ENCODE peak calls at places on chromosomes 2 and 18, in eight cellular contexts. One of them, this sample, is unnamed.

GRCh38 chr18:12657849-12658829 is at the start of gene SPIRE1:
- DNase-seq in AG04450: no peak
- DNase-seq in fibroblast of pulmonary artery: peak; percentile 53
- DNase-seq in fibroblast of villous mesenchyme: peak; percentile 67
- DNase-seq in GM12864: no peak
- DNase-seq in mammary epithelial cell: peak; percentile 64
- DNase-seq in lower lobe of right lung: peak; percentile 86
- DNase-seq in AG09309: no peak
- DNase-seq in this sample: peak; percentile 55

GRCh38 chr2:133025004-133025403 is 355.0 kb upstream of the LYPD1 start:
- DNase-seq in GM12864: no peak
- DNase-seq in lower lobe of right lung: no peak
- DNase-seq in fibroblast of pulmonary artery: no peak
- DNase-seq in fibroblast of villous mesenchyme: no peak
- DNase-seq in mammary epithelial cell: no peak
- DNase-seq in AG09309: no peak
- DNase-seq in AG04450: no peak
- DNase-seq in this sample: no peak

GRCh38 chr2:128310094-128310716 is 8.5 kb downstream of the HS6ST1 start:
- DNase-seq in AG09309: no peak
- DNase-seq in lower lobe of right lung: peak; percentile 39
- DNase-seq in AG04450: no peak
- DNase-seq in GM12864: no peak
- DNase-seq in mammary epithelial cell: no peak
- DNase-seq in fibroblast of villous mesenchyme: no peak
- DNase-seq in fibroblast of pulmonary artery: no peak
- DNase-seq in this sample: no peak

GRCh38 chr18:62524443-62525200 is 1.8 kb downstream of the ZCCHC2 start:
- DNase-seq in lower lobe of right lung: peak; percentile 79
- DNase-seq in AG04450: no peak
- DNase-seq in fibroblast of pulmonary artery: peak; percentile 45
- DNase-seq in mammary epithelial cell: peak; percentile 70
- DNase-seq in AG09309: no peak
- DNase-seq in fibroblast of villous mesenchyme: peak; percentile 55
- DNase-seq in GM12864: no peak
- DNase-seq in this sample: peak; percentile 46

GRCh38 chr2:45778720-45779171 is 127.3 kb downstream of the PRKCE start:
- DNase-seq in AG04450: no peak
- DNase-seq in mammary epithelial cell: peak; percentile 41
- DNase-seq in GM12864: peak; percentile 39
- DNase-seq in fibroblast of villous mesenchyme: peak; percentile 83
- DNase-seq in AG09309: no peak
- DNase-seq in lower lobe of right lung: no peak
- DNase-seq in fibroblast of pulmonary artery: peak; percentile 79
- DNase-seq in this sample: peak; percentile 78

GRCh38 chr2:216372761-216373291 is 543 bp upstream of the MARCHF4 start:
- DNase-seq in fibroblast of villous mesenchyme: peak; percentile 62
- DNase-seq in lower lobe of right lung: no peak
- DNase-seq in AG04450: peak; percentile 61
- DNase-seq in GM12864: no peak
- DNase-seq in mammary epithelial cell: peak; percentile 63
- DNase-seq in fibroblast of pulmonary artery: peak; percentile 88
- DNase-seq in AG09309: no peak
- DNase-seq in this sample: peak; percentile 80

GRCh38 chr2:32250290-32250689 is 14.4 kb downstream of the NLRC4 start:
- DNase-seq in AG04450: no peak
- DNase-seq in AG09309: no peak
- DNase-seq in lower lobe of right lung: no peak
- DNase-seq in fibroblast of villous mesenchyme: no peak
- DNase-seq in mammary epithelial cell: no peak
- DNase-seq in GM12864: no peak
- DNase-seq in fibroblast of pulmonary artery: no peak
- DNase-seq in this sample: no peak

GRCh38 chr2:238336151-238336550 is 15.8 kb downstream of the TRAF3IP1 start:
- DNase-seq in fibroblast of villous mesenchyme: peak; percentile 68
- DNase-seq in AG09309: no peak
- DNase-seq in lower lobe of right lung: no peak
- DNase-seq in GM12864: no peak
- DNase-seq in fibroblast of pulmonary artery: no peak
- DNase-seq in mammary epithelial cell: no peak
- DNase-seq in AG04450: no peak
- DNase-seq in this sample: no peak

GRCh38 chr18:47870605-47871004 is 59.9 kb downstream of the SMAD2 start:
- DNase-seq in fibroblast of pulmonary artery: no peak
- DNase-seq in AG09309: no peak
- DNase-seq in mammary epithelial cell: peak; percentile 28
- DNase-seq in lower lobe of right lung: no peak
- DNase-seq in AG04450: no peak
- DNase-seq in GM12864: no peak
- DNase-seq in fibroblast of villous mesenchyme: no peak
- DNase-seq in this sample: peak; percentile 17

GRCh38 chr18:46148810-46149209 is 44.6 kb downstream of the HAUS1 start:
- DNase-seq in mammary epithelial cell: peak; percentile 42
- DNase-seq in AG09309: peak; percentile 11
- DNase-seq in fibroblast of pulmonary artery: peak; percentile 70
- DNase-seq in GM12864: no peak
- DNase-seq in lower lobe of right lung: no peak
- DNase-seq in fibroblast of villous mesenchyme: peak; percentile 68
- DNase-seq in AG04450: no peak
- DNase-seq in this sample: peak; percentile 64

GRCh38 chr18:74496508-74497307 is 545 bp downstream of the CNDP2 start:
- DNase-seq in AG04450: peak; percentile 8
- DNase-seq in GM12864: no peak
- DNase-seq in AG09309: no peak
- DNase-seq in fibroblast of villous mesenchyme: peak; percentile 57
- DNase-seq in fibroblast of pulmonary artery: peak; percentile 51
- DNase-seq in lower lobe of right lung: peak; percentile 84
- DNase-seq in mammary epithelial cell: no peak
- DNase-seq in this sample: peak; percentile 43

GRCh38 chr2:186780701-186781316 is 68.2 kb downstream of the ZSWIM2 start:
- DNase-seq in lower lobe of right lung: no peak
- DNase-seq in fibroblast of pulmonary artery: peak; percentile 54
- DNase-seq in GM12864: no peak
- DNase-seq in AG09309: no peak
- DNase-seq in mammary epithelial cell: peak; percentile 57
- DNase-seq in fibroblast of villous mesenchyme: peak; percentile 14
- DNase-seq in AG04450: no peak
- DNase-seq in this sample: peak; percentile 35

GRCh38 chr18:51195086-51195601 is 2.3 kb downstream of the MEX3C start:
- DNase-seq in AG09309: no peak
- DNase-seq in mammary epithelial cell: no peak
- DNase-seq in fibroblast of villous mesenchyme: peak; percentile 37
- DNase-seq in GM12864: no peak
- DNase-seq in AG04450: no peak
- DNase-seq in lower lobe of right lung: no peak
- DNase-seq in fibroblast of pulmonary artery: no peak
- DNase-seq in this sample: peak; percentile 33
- TF ChIP-seq CTCF in AG09309: no peak
- TF ChIP-seq CTCF in mammary epithelial cell: no peak
- TF ChIP-seq CTCF in fibroblast of villous mesenchyme: no peak
- TF ChIP-seq CTCF in GM12864: no peak
- TF ChIP-seq CTCF in AG04450: no peak
- TF ChIP-seq CTCF in lower lobe of right lung: no peak
- TF ChIP-seq CTCF in fibroblast of pulmonary artery: no peak
- TF ChIP-seq CTCF in this sample: no peak

GRCh38 chr2:119365436-119365835 is 1.2 kb downstream of the C2orf76 start:
- DNase-seq in mammary epithelial cell: no peak
- DNase-seq in AG04450: no peak
- DNase-seq in fibroblast of villous mesenchyme: no peak
- DNase-seq in AG09309: no peak
- DNase-seq in GM12864: no peak
- DNase-seq in lower lobe of right lung: no peak
- DNase-seq in fibroblast of pulmonary artery: no peak
- DNase-seq in this sample: no peak

GRCh38 chr2:119367472-119368099 is 809 bp downstream of the DBI start:
- DNase-seq in GM12864: no peak
- DNase-seq in lower lobe of right lung: peak; percentile 76
- DNase-seq in fibroblast of villous mesenchyme: peak; percentile 20
- DNase-seq in fibroblast of pulmonary artery: peak; percentile 11
- DNase-seq in AG04450: no peak
- DNase-seq in AG09309: no peak
- DNase-seq in mammary epithelial cell: peak; percentile 39
- DNase-seq in this sample: peak; percentile 11

GRCh38 chr2:119366649-119367471 is at the start of the genes C2orf76 and DBI:
- DNase-seq in mammary epithelial cell: peak; percentile 97
- DNase-seq in fibroblast of pulmonary artery: peak; percentile 95
- DNase-seq in GM12864: peak; percentile 92
- DNase-seq in AG09309: peak; percentile 67
- DNase-seq in fibroblast of villous mesenchyme: peak; percentile 95
- DNase-seq in AG04450: peak; percentile 81
- DNase-seq in lower lobe of right lung: peak; percentile 96
- DNase-seq in this sample: peak; percentile 93

GRCh38 chr2:119366161-119366648 is 429 bp downstream of the C2orf76 start:
- DNase-seq in fibroblast of villous mesenchyme: peak; percentile 47
- DNase-seq in GM12864: no peak
- DNase-seq in mammary epithelial cell: no peak
- DNase-seq in AG09309: no peak
- DNase-seq in fibroblast of pulmonary artery: peak; percentile 33
- DNase-seq in AG04450: no peak
- DNase-seq in lower lobe of right lung: no peak
- DNase-seq in this sample: peak; percentile 50

DNA sequence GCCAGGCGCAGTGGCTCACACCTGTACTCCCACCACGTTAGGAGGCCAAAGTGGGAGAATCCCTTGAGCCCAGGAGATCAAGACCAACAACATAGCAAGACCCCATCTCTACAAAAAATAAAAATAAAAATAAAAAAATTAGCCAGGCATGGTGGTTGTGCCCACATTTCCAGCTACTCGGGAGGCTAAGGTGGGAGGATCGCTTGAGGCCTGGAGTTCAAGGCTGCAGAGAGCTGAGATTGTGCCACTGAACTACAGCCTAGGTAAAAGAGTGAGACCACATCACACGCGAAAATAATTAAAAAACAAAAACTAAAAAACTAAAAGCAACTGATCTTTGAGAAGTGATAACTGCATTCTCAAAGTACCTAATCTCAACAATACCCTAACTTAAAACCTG is 1.8 kb downstream of the C2orf76 start:
- DNase-seq in fibroblast of pulmonary artery: no peak
- DNase-seq in lower lobe of right lung: no peak
- DNase-seq in mammary epithelial cell: no peak
- DNase-seq in AG09309: no peak
- DNase-seq in GM12864: no peak
- DNase-seq in AG04450: no peak
- DNase-seq in fibroblast of villous mesenchyme: no peak
- DNase-seq in this sample: no peak
- H3K4me3 ChIP-seq in fibroblast of pulmonary artery: no peak overlapping the region
- H3K4me3 ChIP-seq in lower lobe of right lung: no peak overlapping the region
- H3K4me3 ChIP-seq in mammary epithelial cell: no peak overlapping the region
- H3K4me3 ChIP-seq in AG09309: no peak overlapping the region
- H3K4me3 ChIP-seq in GM12864: peak overlapping the region; percentile 91
- H3K4me3 ChIP-seq in AG04450: no peak overlapping the region
- H3K4me3 ChIP-seq in fibroblast of villous mesenchyme: no peak overlapping the region
- H3K4me3 ChIP-seq in this sample: no peak overlapping the region

GRCh38 chr2:71801969-71802368 is 345.7 kb downstream of the CYP26B1 start:
- DNase-seq in AG04450: no peak
- DNase-seq in lower lobe of right lung: no peak
- DNase-seq in fibroblast of pulmonary artery: peak; percentile 77
- DNase-seq in mammary epithelial cell: peak; percentile 33
- DNase-seq in AG09309: no peak
- DNase-seq in GM12864: no peak
- DNase-seq in fibroblast of villous mesenchyme: peak; percentile 53
- DNase-seq in this sample: peak; percentile 68
- TF ChIP-seq CTCF in AG04450: peak; percentile 58
- TF ChIP-seq CTCF in lower lobe of right lung: peak; percentile 52
- TF ChIP-seq CTCF in fibroblast of pulmonary artery: peak; percentile 70
- TF ChIP-seq CTCF in mammary epithelial cell: peak; percentile 80
- TF ChIP-seq CTCF in AG09309: peak; percentile 79
- TF ChIP-seq CTCF in GM12864: no peak
- TF ChIP-seq CTCF in fibroblast of villous mesenchyme: peak; percentile 69
- TF ChIP-seq CTCF in this sample: peak; percentile 67

GRCh38 chr2:288002-288742 is at the start of gene ALKAL2:
- DNase-seq in AG09309: no peak
- DNase-seq in AG04450: no peak
- DNase-seq in GM12864: no peak
- DNase-seq in lower lobe of right lung: peak; percentile 52
- DNase-seq in fibroblast of pulmonary artery: peak; percentile 10
- DNase-seq in mammary epithelial cell: no peak
- DNase-seq in fibroblast of villous mesenchyme: peak; percentile 14
- DNase-seq in this sample: no peak
- H3K4me3 ChIP-seq in AG09309: no peak within 1 kb of the TSS
- H3K4me3 ChIP-seq in AG04450: peak within 1 kb of the TSS; percentile 31
- H3K4me3 ChIP-seq in GM12864: no peak within 1 kb of the TSS
- H3K4me3 ChIP-seq in lower lobe of right lung: peak within 1 kb of the TSS; percentile 64
- H3K4me3 ChIP-seq in fibroblast of pulmonary artery: peak within 1 kb of the TSS; percentile 12
- H3K4me3 ChIP-seq in mammary epithelial cell: peak within 1 kb of the TSS; percentile 11
- H3K4me3 ChIP-seq in fibroblast of villous mesenchyme: peak within 1 kb of the TSS; percentile 27
- H3K4me3 ChIP-seq in this sample: no peak within 1 kb of the TSS

This sample was measured in fibroblast of mammary gland.